ENCODE peak calls at places on chromosome 22, in nine cellular contexts. F, Q, L, H, R, G, X, E and I are unnamed samples.

GRCh38 chr22:26550498-26551033 is 38.3 kb upstream of the TFIP11 start:
- DNase-seq in F (no peak), Q (peak; percentile 3), L (peak; percentile 20), H (peak; percentile 93), R (no peak), G (no peak), X (no peak), E (peak; percentile 65), I (peak; percentile 79)

GRCh38 chr22:39601180-39601535 is 30.6 kb downstream of the CACNA1I start:
- DNase-seq in F (no peak), Q (no peak), L (no peak), H (no peak), R (no peak), G (no peak), X (no peak), E (no peak), I (no peak)

GRCh38 chr22:17257578-17257977 is 38.3 kb upstream of the ADA2 start:
- DNase-seq in F (no peak), Q (no peak), L (no peak), H (no peak), R (no peak), G (no peak), X (no peak), E (peak; percentile 68), I (no peak)

GRCh38 chr22:38406617-38407016 is 48.4 kb downstream of the KCNJ4 start:
- DNase-seq in F (peak; percentile 54), Q (no peak), L (no peak), H (no peak), R (no peak), G (no peak), X (no peak), E (no peak), I (peak; percentile 34)

GRCh38 chr22:41030891-41031290 is 61.5 kb upstream of the EP300 start:
- DNase-seq in F (no peak), Q (no peak), L (no peak), H (no peak), R (no peak), G (no peak), X (no peak), E (no peak), I (peak; percentile 82)

GRCh38 chr22:36333632-36334031 is 54.1 kb downstream of the MYH9 start:
- DNase-seq in F (peak; percentile 83), Q (peak; percentile 86), L (no peak), H (no peak), R (no peak), G (no peak), X (no peak), E (no peak), I (no peak)

GRCh38 chr22:25362883-25363240 is 143.4 kb downstream of the CRYBB2 start:
- DNase-seq in F (no peak), Q (no peak), L (no peak), H (no peak), R (no peak), G (no peak), X (no peak), E (no peak), I (no peak)

GRCh38 chr22:24694971-24695928 is 79.3 kb downstream of the PIWIL3 start:
- DNase-seq in F (no peak), Q (no peak), L (no peak), H (no peak), R (no peak), G (no peak), X (peak; percentile 48), E (peak; percentile 63), I (no peak)

GRCh38 chr22:48752451-48753380 is 1075.0 kb downstream of the BRD1 start:
- DNase-seq in F (no peak), Q (no peak), L (no peak), H (no peak), R (no peak), G (no peak), X (no peak), E (peak; percentile 61), I (no peak)

GRCh38 chr22:28952857-28953256 is 69.5 kb downstream of the ZNRF3 start:
- DNase-seq in F (no peak), Q (peak; percentile 2), L (no peak), H (no peak), R (no peak), G (no peak), X (no peak), E (no peak), I (no peak)

GRCh38 chr22:50190182-50190951 is 4.7 kb downstream of the TRABD start:
- DNase-seq in F (peak; percentile 81), Q (peak; percentile 62), L (peak; percentile 47), H (peak; percentile 89), R (no peak), G (peak; percentile 81), X (peak; percentile 91), E (peak; percentile 92), I (peak; percentile 57)

GRCh38 chr22:27057717-27058116 is 400.3 kb downstream of the MIAT start:
- DNase-seq in F (no peak), Q (no peak), L (no peak), H (no peak), R (no peak), G (no peak), X (no peak), E (no peak), I (no peak)

GRCh38 chr22:31124290-31124689 is 1.5 kb downstream of the INPP5J start:
- DNase-seq in F (no peak), Q (no peak), L (no peak), H (no peak), R (no peak), G (no peak), X (no peak), E (peak; percentile 38), I (no peak)

GRCh38 chr22:31122196-31122531 is 602 bp upstream of the INPP5J start:
- DNase-seq in F (no peak), Q (no peak), L (no peak), H (no peak), R (no peak), G (no peak), X (no peak), E (no peak), I (no peak)

GRCh38 chr22:31124811-31125465 is 2.2 kb downstream of the INPP5J start:
- DNase-seq in F (no peak), Q (no peak), L (no peak), H (no peak), R (no peak), G (no peak), X (no peak), E (peak; percentile 39), I (no peak)

GRCh38 chr22:31122532-31123291 is at the start of gene INPP5J:
- DNase-seq in F (peak; percentile 67), Q (peak; percentile 44), L (no peak), H (no peak), R (no peak), G (no peak), X (peak; percentile 80), E (peak; percentile 84), I (peak; percentile 46)

GRCh38 chr22:31123292-31123602 is 481 bp downstream of the INPP5J start:
- DNase-seq in F (no peak), Q (no peak), L (no peak), H (no peak), R (no peak), G (no peak), X (no peak), E (no peak), I (no peak)
- TF ChIP-seq CTCF in F (no peak), Q (no peak), L (no peak), H (no peak), R (no peak), G (no peak), X (no peak), E (no peak), I (no peak)

DNA sequence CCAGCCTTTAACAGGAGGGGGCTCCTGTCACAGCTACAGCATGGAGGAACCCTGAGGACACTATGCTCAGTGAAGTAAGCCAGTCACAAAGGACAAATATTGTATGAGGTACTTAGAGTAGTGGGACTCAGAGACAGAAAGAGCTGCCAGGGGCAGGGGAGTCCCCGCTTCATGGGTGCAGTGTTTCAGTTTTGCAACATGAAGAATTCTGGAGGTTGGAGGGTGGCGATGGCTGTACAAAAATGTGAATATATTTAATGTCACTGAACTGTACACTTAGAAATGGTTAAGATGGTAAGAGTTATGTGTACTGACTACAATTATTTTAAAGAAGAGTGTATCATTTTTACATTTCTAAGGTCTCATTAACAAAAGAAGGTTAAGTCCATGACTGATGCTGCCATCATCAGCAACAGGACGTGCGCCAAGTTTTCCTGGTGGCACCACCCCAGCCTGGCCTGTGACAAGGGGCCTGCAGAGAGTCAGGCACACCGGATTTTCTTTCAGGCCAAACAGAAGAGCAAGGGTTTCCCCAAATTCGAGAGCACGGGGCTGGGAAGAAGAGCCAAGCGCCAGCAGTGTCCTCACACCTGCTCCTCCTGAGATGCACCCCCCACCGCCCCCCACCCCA is 22.1 kb downstream of the YPEL1 start:
- DNase-seq in F (peak; percentile 34), Q (peak; percentile 59), L (no peak), H (peak; percentile 47), R (no peak), G (no peak), X (no peak), E (no peak), I (no peak)
- H3K4me3 ChIP-seq in F (no peak overlapping the region), Q (peak overlapping the region; percentile 19), L (no peak overlapping the region), H (no peak overlapping the region), R (peak overlapping the region; percentile 48), G (no peak overlapping the region), X (no peak overlapping the region), E (no peak overlapping the region), I (no peak overlapping the region)

DNA sequence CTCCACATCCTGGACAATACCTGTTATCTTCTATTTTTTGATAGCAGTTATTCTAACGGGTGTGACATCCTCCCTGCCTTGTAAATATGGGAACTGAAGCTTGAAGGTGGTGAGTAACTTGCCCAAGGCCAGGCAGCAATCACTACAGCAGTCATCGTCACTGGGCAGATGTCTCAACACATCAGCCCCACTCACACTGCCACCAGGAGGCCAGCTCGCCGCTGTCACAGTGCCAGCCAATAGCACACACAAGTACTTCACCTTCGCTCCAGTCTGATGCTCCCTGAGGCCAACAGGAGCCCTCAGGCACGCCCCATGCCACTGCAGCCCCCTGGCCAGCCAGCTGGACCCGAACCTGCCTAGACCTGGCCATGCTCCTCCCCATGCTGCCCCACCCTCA is 4.9 kb upstream of the TTLL1 start:
- DNase-seq in F (peak; percentile 93), Q (peak; percentile 84), L (no peak), H (peak; percentile 64), R (no peak), G (no peak), X (peak; percentile 62), E (peak; percentile 78), I (no peak)
- TF ChIP-seq CTCF in F (peak; percentile 46), Q (peak; percentile 37), L (no peak), H (no peak), R (no peak), G (no peak), X (peak; percentile 48), E (peak; percentile 62), I (no peak)

DNA sequence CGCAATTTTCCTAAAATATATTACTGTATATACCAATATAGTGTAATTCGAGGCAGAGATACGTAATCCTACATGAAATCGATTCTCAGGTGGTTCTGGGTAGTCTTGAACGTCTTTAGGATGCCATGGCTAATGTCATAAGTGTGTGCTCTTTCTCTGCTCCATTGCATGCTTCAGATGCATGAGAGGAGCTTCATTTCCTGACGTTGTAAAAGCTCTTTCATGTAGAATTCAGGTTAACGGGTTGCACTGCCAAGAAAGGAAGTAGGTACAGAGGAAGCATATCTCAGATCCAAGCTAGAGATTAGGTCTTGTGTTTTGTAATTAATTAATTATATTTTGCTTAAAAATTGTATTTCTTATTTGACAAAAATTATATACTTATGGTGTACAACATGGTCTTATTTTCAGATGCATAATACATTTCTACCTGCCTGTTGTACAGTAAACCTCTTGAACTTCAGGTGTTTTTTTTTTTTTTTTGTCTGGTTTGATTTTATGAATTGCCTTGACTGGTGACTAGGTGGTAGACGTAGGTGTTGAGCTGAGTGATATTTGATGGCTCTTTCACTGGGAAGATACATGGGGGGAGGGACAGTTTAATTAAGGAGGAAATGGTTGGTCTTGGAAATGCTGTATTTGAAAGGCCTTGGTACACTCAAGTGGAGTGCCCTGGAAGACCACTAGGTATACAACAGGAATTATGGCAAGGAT is 9.3 kb downstream of the NUP50 start:
- DNase-seq in F (no peak), Q (no peak), L (no peak), H (no peak), R (no peak), G (no peak), X (no peak), E (no peak), I (no peak)
- H3K4me3 ChIP-seq in F (no peak overlapping the region), Q (no peak overlapping the region), L (no peak overlapping the region), H (no peak overlapping the region), R (no peak overlapping the region), G (peak overlapping the region; percentile 6), X (no peak overlapping the region), E (no peak overlapping the region), I (no peak overlapping the region)